ENCODE peak calls at places on chromosome 9, in eight cellular contexts. I is tibial nerve, E is brain microvascular endothelial cell, B is PC-9, P is heart right ventricle, V is adrenal gland, M is tibial artery, L is right atrium auricular region. C is an unnamed sample. For H3K27me3, the result is how much of the 10 kb centered on the place peaks cover.

GRCh38 chr9:108083160-108083559 is 593.6 kb upstream of the KLF4 start:
- DNase-seq in I (no peak), E (no peak), B (no peak), P (no peak), V (no peak), M (no peak), L (no peak), C (no peak)

GRCh38 chr9:35914307-35914807 is 5.1 kb downstream of the SPAAR start:
- DNase-seq in I (no peak), E (no peak), B (peak), P (peak), V (peak), M (no peak), L (peak), C (peak)

GRCh38 chr9:2257530-2257929 is 242.4 kb downstream of the SMARCA2 start:
- DNase-seq in I (no peak), E (no peak), B (no peak), P (no peak), V (no peak), M (no peak), L (no peak), C (no peak)

GRCh38 chr9:105667867-105668266 is 5.6 kb downstream of the TAL2 start:
- DNase-seq in I (no peak), E (no peak), B (no peak), P (no peak), V (no peak), M (no peak), L (no peak), C (no peak)

GRCh38 chr9:114346146-114346545 is 16.5 kb downstream of the ORM2 start:
- DNase-seq in I (no peak), E (no peak), B (no peak), P (no peak), V (no peak), M (no peak), L (no peak), C (no peak)

GRCh38 chr9:87551692-87552303 is 54.1 kb downstream of the DAPK1 start:
- DNase-seq in I (no peak), E (no peak), B (no peak), P (no peak), V (no peak), M (no peak), L (no peak), C (no peak)

GRCh38 chr9:16032799-16033198 is 480.0 kb downstream of the CCDC171 start:
- DNase-seq in I (no peak), E (no peak), B (no peak), P (no peak), V (no peak), M (no peak), L (no peak), C (no peak)

GRCh38 chr9:129021091-129021490 is 7.0 kb downstream of the SH3GLB2 start:
- DNase-seq in I (no peak), E (no peak), B (no peak), P (no peak), V (peak), M (no peak), L (no peak), C (peak)

GRCh38 chr9:72858089-72858912 is 94.6 kb downstream of the ALDH1A1 start:
- DNase-seq in I (no peak), E (peak), B (peak), P (no peak), V (peak), M (no peak), L (no peak), C (no peak)

GRCh38 chr9:70034292-70034711 is 9.3 kb upstream of the MAMDC2 start:
- DNase-seq in I (no peak), E (no peak), B (no peak), P (no peak), V (no peak), M (no peak), L (no peak), C (no peak)

GRCh38 chr9:105877719-105878118 is 183.4 kb downstream of the TMEM38B start:
- DNase-seq in I (no peak), E (no peak), B (no peak), P (no peak), V (no peak), M (no peak), L (no peak), C (no peak)

GRCh38 chr9:70490478-70490877 is 76.0 kb upstream of the KLF9 start:
- DNase-seq in I (no peak), E (no peak), B (no peak), P (no peak), V (no peak), M (no peak), L (no peak), C (no peak)

GRCh38 chr9:107286057-107286456 is 3.0 kb downstream of the RAD23B start:
- DNase-seq in I (no peak), E (no peak), B (peak), P (no peak), V (no peak), M (no peak), L (no peak), C (no peak)

GRCh38 chr9:134600836-134601638 is 40.6 kb upstream of the COL5A1 start:
- DNase-seq in I (no peak), E (no peak), B (no peak), P (no peak), V (no peak), M (peak), L (peak), C (no peak)

GRCh38 chr9:129464972-129465833 is 155.7 kb downstream of the C9orf50 start:
- DNase-seq in I (peak), E (no peak), B (no peak), P (peak), V (peak), M (no peak), L (peak), C (no peak)

DNA sequence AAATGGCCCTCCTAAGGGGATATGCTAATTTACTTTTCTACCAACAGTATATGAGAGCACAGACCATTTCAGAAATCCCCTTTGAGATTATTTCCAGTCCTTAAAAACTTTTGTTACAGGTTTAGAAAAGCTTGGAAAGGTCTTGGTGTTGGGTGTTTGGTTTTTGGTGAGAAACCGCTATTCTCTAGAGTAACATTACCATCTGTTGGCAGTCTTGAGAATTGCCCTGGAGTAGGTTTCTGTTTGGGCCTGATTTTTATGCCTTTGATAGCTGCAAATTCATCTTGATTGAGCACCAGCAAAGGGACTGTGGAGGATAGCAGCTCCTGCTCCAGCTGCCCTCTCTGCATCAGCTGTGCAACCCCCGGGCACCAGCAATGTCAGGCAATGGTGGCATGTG is 8.0 kb downstream of the NUDT2 start:
- DNase-seq in I (no peak), E (no peak), B (no peak), P (no peak), V (no peak), M (no peak), L (no peak), C (no peak)
- TF ChIP-seq CTCF in I (no peak), E (peak), B (no peak), P (no peak), V (no peak), M (no peak), L (no peak), C (no peak)

DNA sequence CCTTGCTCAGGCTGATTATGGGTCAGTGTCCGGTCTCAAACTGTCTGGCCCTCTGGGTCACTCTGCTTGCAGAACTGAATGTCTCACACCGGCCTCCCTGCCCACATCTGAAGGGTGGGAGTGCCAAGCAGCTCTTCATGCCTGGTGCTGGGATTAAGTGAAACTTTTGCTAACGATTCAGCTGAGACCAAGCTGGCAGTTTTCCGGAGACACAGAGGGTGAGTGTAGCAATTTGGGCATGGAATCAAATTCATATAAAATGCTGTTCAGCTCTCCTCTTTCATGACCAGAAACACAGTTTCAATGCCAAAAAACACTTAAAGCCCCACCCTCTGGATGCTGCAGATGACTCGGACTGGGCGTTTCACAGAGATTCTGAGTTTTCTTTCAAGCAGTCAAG is 207.5 kb downstream of the NXNL2 start:
- DNase-seq in I (peak), E (peak), B (no peak), P (no peak), V (peak), M (peak), L (no peak), C (no peak)
- H3K27me3 ChIP-seq in I (under half), E (under half), B (under half), P (under half), V (under half), M (under half), L (under half), C (under half)

GRCh38 chr9:127457191-127457878 is 6.0 kb downstream of the LRSAM1 start:
- DNase-seq in I (no peak), E (no peak), B (no peak), P (no peak), V (no peak), M (no peak), L (no peak), C (peak)

GRCh38 chr9:127452481-127453092 is 1.3 kb downstream of the LRSAM1 start:
- DNase-seq in I (no peak), E (no peak), B (no peak), P (peak), V (peak), M (no peak), L (peak), C (no peak)

GRCh38 chr9:127458921-127459320 is 7.6 kb downstream of the LRSAM1 start:
- DNase-seq in I (no peak), E (no peak), B (no peak), P (peak), V (peak), M (no peak), L (no peak), C (peak)

GRCh38 chr9:127451681-127452480 is 571 bp downstream of the LRSAM1 start:
- DNase-seq in I (no peak), E (peak), B (peak), P (peak), V (peak), M (peak), L (peak), C (peak)

GRCh38 chr9:127455299-127455992 is 4.1 kb downstream of the LRSAM1 start:
- DNase-seq in I (no peak), E (no peak), B (no peak), P (no peak), V (no peak), M (no peak), L (no peak), C (no peak)
- TF ChIP-seq CTCF in I (no peak), E (peak), B (peak), P (peak), V (no peak), M (no peak), L (peak), C (no peak)

GRCh38 chr9:126628146-126628545 is 14.4 kb downstream of the LMX1B start:
- DNase-seq in I (no peak), E (no peak), B (no peak), P (no peak), V (no peak), M (no peak), L (no peak), C (no peak)
- H3K27me3 ChIP-seq in I (half or more), E (half or more), B (half or more), P (half or more), V (half or more), M (half or more), L (under half), C (half or more)

GRCh38 chr9:123417289-123418051 is 61.5 kb downstream of the CRB2 start:
- DNase-seq in I (no peak), E (no peak), B (no peak), P (no peak), V (no peak), M (peak), L (no peak), C (no peak)
- TF ChIP-seq CTCF in I (no peak), E (no peak), B (no peak), P (no peak), V (no peak), M (no peak), L (no peak), C (no peak)

GRCh38 chr9:76898786-76899185 is 7.1 kb downstream of the PRUNE2 start:
- DNase-seq in I (no peak), E (no peak), B (no peak), P (no peak), V (no peak), M (no peak), L (no peak), C (no peak)
- H3K27me3 ChIP-seq in I (under half), E (under half), B (under half), P (under half), V (under half), M (under half), L (under half), C (under half)

DNA sequence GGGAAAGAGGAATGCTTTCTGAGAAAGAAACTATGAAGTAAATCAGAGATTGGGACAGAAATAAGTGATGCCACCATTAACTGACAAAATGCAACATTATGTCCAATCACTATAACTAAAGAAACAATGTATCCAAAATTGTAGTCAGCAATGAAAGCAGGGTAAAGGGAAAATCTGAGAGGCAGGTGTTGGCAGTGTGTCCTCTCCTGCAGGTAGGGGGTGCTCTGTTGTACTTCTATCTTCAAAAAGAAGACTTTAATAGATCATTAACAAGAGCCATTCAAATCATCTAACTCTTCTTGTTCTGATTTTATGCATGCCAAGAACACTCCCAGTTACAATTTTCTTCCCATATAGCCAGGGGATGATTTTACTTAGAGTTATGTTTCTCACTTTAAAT is 1275.7 kb downstream of the PTPRD start:
- DNase-seq in I (no peak), E (no peak), B (no peak), P (no peak), V (no peak), M (no peak), L (no peak), C (no peak)
- TF ChIP-seq CTCF in I (no peak), E (no peak), B (no peak), P (no peak), V (no peak), M (no peak), L (no peak), C (no peak)

GRCh38 chr9:123299558-123300126 is 31.3 kb upstream of the STRBP start:
- DNase-seq in I (no peak), E (no peak), B (no peak), P (peak), V (no peak), M (peak), L (no peak), C (no peak)

GRCh38 chr9:123302348-123303214 is 34.2 kb upstream of the STRBP start:
- DNase-seq in I (no peak), E (no peak), B (no peak), P (no peak), V (no peak), M (peak), L (no peak), C (no peak)

GRCh38 chr9:123304340-123304691 is 35.9 kb upstream of the STRBP start:
- DNase-seq in I (no peak), E (no peak), B (no peak), P (no peak), V (no peak), M (no peak), L (no peak), C (no peak)

GRCh38 chr9:123296174-123296573 is 27.8 kb upstream of the STRBP start:
- DNase-seq in I (no peak), E (no peak), B (no peak), P (no peak), V (no peak), M (no peak), L (no peak), C (no peak)

DNA sequence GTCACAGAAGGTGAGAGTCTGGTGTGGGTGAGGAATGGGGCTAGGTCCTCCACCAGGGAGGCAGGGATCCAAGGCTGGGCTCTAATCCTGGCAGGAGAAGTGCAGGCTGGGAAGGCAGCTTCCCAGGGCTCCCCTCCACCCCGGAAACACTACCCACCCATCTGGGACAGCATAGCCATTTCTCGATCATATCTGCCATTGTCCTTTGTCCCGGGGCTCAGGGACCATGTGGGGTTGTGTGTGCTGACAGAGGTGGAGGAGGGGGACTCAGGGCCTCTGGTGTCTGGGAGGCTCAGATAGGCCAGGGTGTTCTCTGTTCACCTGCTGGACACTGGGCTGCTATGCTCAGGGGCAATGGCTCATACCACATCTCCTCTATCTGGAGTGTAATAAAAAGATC is 32.2 kb upstream of the STRBP start:
- DNase-seq in I (no peak), E (no peak), B (no peak), P (no peak), V (no peak), M (peak), L (no peak), C (no peak)
- H3K27me3 ChIP-seq in I (under half), E (under half), B (under half), P (under half), V (under half), M (under half), L (under half), C (under half)

GRCh38 chr9:117719161-117719560 is 15.0 kb downstream of the TLR4 start:
- DNase-seq in I (no peak), E (no peak), B (no peak), P (no peak), V (no peak), M (no peak), L (no peak), C (no peak)
- TF ChIP-seq CTCF in I (no peak), E (no peak), B (no peak), P (no peak), V (no peak), M (no peak), L (no peak), C (no peak)